ENCODE peak calls at places on chromosomes 16 and 17, in seven cellular contexts. U is mesendoderm; Q is GM23248; E is ascending aorta; X is CD4-positive, alpha-beta memory T cell; O is fibroblast of lung; Z is mammary epithelial cell. J is an unnamed sample.

GRCh38 chr17:16288860-16289571 is 64.3 kb downstream of the CENPV start:
- DNase-seq in U (peak; percentile 57), Q (no peak), E (no peak), X (no peak), O (no peak), Z (no peak), J (no peak)

GRCh38 chr17:75481194-75482059 is 25.0 kb downstream of the TMEM94 start:
- DNase-seq in U (peak; percentile 51), Q (no peak), E (no peak), X (no peak), O (no peak), Z (no peak), J (no peak)

GRCh38 chr17:205176-205538 is 23.7 kb upstream of the DOC2B start:
- DNase-seq in U (no peak), Q (no peak), E (no peak), X (no peak), O (no peak), Z (no peak), J (no peak)

GRCh38 chr17:42845918-42846593 is 1.7 kb downstream of the AOC2 start:
- DNase-seq in U (no peak), Q (no peak), E (no peak), X (no peak), O (no peak), Z (peak; percentile 16), J (no peak)

GRCh38 chr17:60534010-60534555 is 8.0 kb upstream of the APPBP2 start:
- DNase-seq in U (no peak), Q (no peak), E (no peak), X (no peak), O (peak; percentile 66), Z (no peak), J (no peak)

GRCh38 chr17:65053354-65053881 is 3.1 kb downstream of the GNA13 start:
- DNase-seq in U (no peak), Q (no peak), E (no peak), X (no peak), O (no peak), Z (no peak), J (no peak)

GRCh38 chr16:55437627-55438026 is 41.4 kb upstream of the MMP2 start:
- DNase-seq in U (no peak), Q (peak; percentile 84), E (no peak), X (no peak), O (peak; percentile 35), Z (peak; percentile 94), J (no peak)

GRCh38 chr17:68468334-68468733 is 11.0 kb upstream of the WIPI1 start:
- DNase-seq in U (no peak), Q (peak; percentile 47), E (no peak), X (no peak), O (no peak), Z (no peak), J (no peak)

GRCh38 chr17:10516065-10516464 is 2.3 kb downstream of the MYH1 start:
- DNase-seq in U (no peak), Q (no peak), E (no peak), X (no peak), O (no peak), Z (no peak), J (no peak)

GRCh38 chr17:73288534-73289302 is 23.1 kb downstream of the CDC42EP4 start:
- DNase-seq in U (no peak), Q (no peak), E (no peak), X (no peak), O (no peak), Z (no peak), J (no peak)

GRCh38 chr16:53048139-53048915 is 4.4 kb downstream of the CHD9NB start:
- DNase-seq in U (no peak), Q (no peak), E (no peak), X (no peak), O (no peak), Z (no peak), J (no peak)

GRCh38 chr16:88767546-88767945 is 17.5 kb downstream of the PIEZO1 start:
- DNase-seq in U (no peak), Q (no peak), E (no peak), X (no peak), O (no peak), Z (no peak), J (no peak)
- H3K4me3 ChIP-seq in U (no peak overlapping the region), Q (no peak overlapping the region), E (no peak overlapping the region), X (no peak overlapping the region), O (peak overlapping the region; percentile 35), Z (no peak overlapping the region), J (no peak overlapping the region)

DNA sequence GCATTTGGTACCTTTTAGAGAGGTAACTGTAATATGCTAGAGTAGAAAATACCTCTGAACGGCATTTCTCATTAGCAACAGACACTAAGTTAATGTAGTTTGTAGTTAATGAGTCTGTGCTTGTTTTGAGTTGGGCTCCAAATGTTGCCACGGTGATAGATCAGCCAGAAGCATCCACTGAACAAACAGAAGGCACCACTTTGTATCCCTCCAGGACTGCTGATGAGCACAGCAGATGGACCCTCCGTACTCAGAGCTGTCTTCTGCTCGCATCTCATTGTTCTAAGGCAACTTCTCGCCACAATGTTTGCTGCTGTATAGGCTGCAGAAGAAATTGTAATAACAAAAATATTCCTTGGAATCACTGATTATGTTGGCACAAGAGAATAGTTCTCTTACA is 56.1 kb downstream of the TNRC6C start:
- DNase-seq in U (peak; percentile 27), Q (no peak), E (no peak), X (no peak), O (no peak), Z (no peak), J (no peak)
- H3K27me3 ChIP-seq in U (no peaks in the 10 kb centered on the region), Q (no peaks in the 10 kb centered on the region), E (no peaks in the 10 kb centered on the region), X (no peaks in the 10 kb centered on the region), O (no peaks in the 10 kb centered on the region), Z (no peaks in the 10 kb centered on the region), J (no peaks in the 10 kb centered on the region)

GRCh38 chr17:46212634-46213435 is 19.6 kb upstream of the KANSL1 start:
- DNase-seq in U (peak; percentile 91), Q (peak; percentile 93), E (no peak), X (peak; percentile 78), O (peak; percentile 89), Z (peak; percentile 46), J (peak; percentile 71)

DNA sequence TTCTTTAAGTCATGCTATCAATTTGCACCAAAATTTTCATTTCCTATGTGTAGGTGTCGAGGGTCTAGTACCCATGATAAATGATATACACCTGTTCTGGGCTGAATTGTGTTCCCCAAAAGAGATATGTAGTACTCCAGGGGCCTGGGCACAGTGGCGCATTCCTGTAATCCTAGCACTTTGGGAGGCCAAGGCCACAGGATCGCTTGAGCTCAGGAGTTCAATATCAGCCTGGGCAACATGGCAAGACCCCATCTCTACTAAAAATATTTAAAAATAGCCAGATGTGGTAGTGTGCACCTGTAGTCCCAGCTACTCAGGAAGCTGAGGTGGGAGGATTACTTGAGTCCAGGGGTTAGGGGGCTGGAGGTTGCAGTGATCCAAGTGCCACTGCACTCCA is 23.5 kb upstream of the KANSL1 start:
- DNase-seq in U (no peak), Q (no peak), E (no peak), X (no peak), O (no peak), Z (no peak), J (no peak)
- H3K4me1 ChIP-seq in U (no peaks in the 10 kb centered on the region), Q (peaks cover 3% of the 10 kb centered on the region), E (peaks cover 7% of the 10 kb centered on the region), X (peaks cover 5% of the 10 kb centered on the region), O (no peaks in the 10 kb centered on the region), Z (no peaks in the 10 kb centered on the region), J (peaks cover 4% of the 10 kb centered on the region)

DNA sequence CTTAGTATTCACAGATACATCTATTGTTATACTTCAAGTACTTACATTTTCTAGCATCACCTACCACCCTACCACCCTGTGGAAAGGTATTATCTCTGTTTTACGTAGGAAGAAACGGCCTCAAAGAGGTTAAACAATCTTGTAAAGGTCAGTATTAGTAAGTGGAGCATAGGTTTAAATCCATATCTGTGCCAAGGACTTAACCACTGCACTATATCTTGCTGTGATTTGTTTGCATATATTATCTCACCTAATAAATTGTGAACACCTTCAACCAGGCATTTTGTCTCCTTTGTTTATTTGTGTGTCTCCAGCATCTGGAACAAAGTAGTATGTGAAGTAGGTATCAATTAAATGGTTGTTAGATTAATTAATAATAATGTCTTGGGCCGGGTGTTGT is 27.3 kb downstream of the IGF2BP1 start:
- DNase-seq in U (no peak), Q (no peak), E (no peak), X (no peak), O (no peak), Z (no peak), J (no peak)
- H3K4me3 ChIP-seq in U (no peak overlapping the region), Q (no peak overlapping the region), E (no peak overlapping the region), X (no peak overlapping the region), O (no peak overlapping the region), Z (no peak overlapping the region), J (no peak overlapping the region)

J was measured in HAP-1.